ENCODE peak calls at places on chromosomes 13 and 19, in ten cellular contexts. T, W, A, I, C, E, F, L, P and X are unnamed samples.

GRCh38 chr13:112903606-112904195 is 65.3 kb upstream of the MCF2L start:
- DNase-seq in E (no peak), P (no peak), F (no peak), I (no peak), L (no peak), W (no peak), T (no peak), C (no peak), A (no peak), X (no peak)

GRCh38 chr13:111037838-111038397 is 77.2 kb upstream of the ARHGEF7 start:
- DNase-seq in A (no peak), I (no peak), E (no peak), T (no peak), L (no peak), C (no peak), W (peak; percentile 31), P (no peak), F (no peak), X (no peak)

GRCh38 chr13:101434486-101434885 is 18.0 kb upstream of the ITGBL1 start:
- DNase-seq in L (no peak), C (no peak), F (no peak), P (no peak), A (no peak), I (no peak), W (no peak), E (no peak), T (no peak), X (no peak)

GRCh38 chr13:98576963-98577822 is at the start of gene STK24:
- DNase-seq in W (peak; percentile 81), A (peak; percentile 43), P (peak; percentile 92), I (peak; percentile 59), L (no peak), F (peak; percentile 75), C (no peak), T (no peak), E (peak; percentile 51), X (peak; percentile 88)

GRCh38 chr13:109684836-109685602 is 101.4 kb downstream of the IRS2 start:
- DNase-seq in P (no peak), T (no peak), F (peak; percentile 58), C (no peak), L (no peak), W (no peak), I (no peak), E (no peak), A (no peak), X (no peak)

GRCh38 chr19:49874503-49875157 is 2.5 kb downstream of the AKT1S1 start:
- DNase-seq in C (no peak), T (no peak), F (no peak), P (no peak), I (no peak), A (no peak), E (no peak), L (no peak), W (no peak), X (no peak)

GRCh38 chr13:30464496-30465351 is 1.0 kb downstream of the HMGB1 start:
- DNase-seq in P (peak; percentile 86), F (peak; percentile 41), W (peak; percentile 80), I (peak; percentile 59), C (peak; percentile 17), L (no peak), T (peak; percentile 66), A (peak; percentile 34), E (peak; percentile 78), X (peak; percentile 91)

GRCh38 chr19:6916952-6917351 is 29.6 kb downstream of the ADGRE1 start:
- DNase-seq in E (no peak), F (no peak), C (no peak), P (no peak), I (no peak), A (no peak), T (no peak), L (no peak), W (no peak), X (no peak)